ENCODE peak calls at places on chromosomes 3 and 15, in seven cellular contexts. One of them, this sample, is unnamed. For H3K36me3, the result is how much of the 10 kb centered on the place peaks cover.

GRCh38 chr3:142046320-142047020 is 102.9 kb downstream of the TFDP2 start:
- DNase-seq in transverse colon: no peak
- DNase-seq in adrenal gland: no peak
- DNase-seq in tibial artery: no peak
- DNase-seq in CD8-positive, alpha-beta T cell: no peak
- DNase-seq in heart right ventricle: no peak
- DNase-seq in psoas muscle: no peak
- DNase-seq in this sample: no peak

GRCh38 chr3:134361162-134361831 is 12.9 kb downstream of the AMOTL2 start:
- DNase-seq in transverse colon: peak
- DNase-seq in adrenal gland: no peak
- DNase-seq in tibial artery: peak
- DNase-seq in CD8-positive, alpha-beta T cell: no peak
- DNase-seq in heart right ventricle: peak
- DNase-seq in psoas muscle: peak
- DNase-seq in this sample: no peak

GRCh38 chr3:171269557-171269956 is 190.6 kb downstream of the TNIK start:
- DNase-seq in transverse colon: no peak
- DNase-seq in adrenal gland: no peak
- DNase-seq in tibial artery: no peak
- DNase-seq in CD8-positive, alpha-beta T cell: no peak
- DNase-seq in heart right ventricle: no peak
- DNase-seq in psoas muscle: no peak
- DNase-seq in this sample: no peak

GRCh38 chr3:61561374-61562041 is at the start of gene PTPRG:
- DNase-seq in transverse colon: peak
- DNase-seq in adrenal gland: peak
- DNase-seq in tibial artery: peak
- DNase-seq in CD8-positive, alpha-beta T cell: no peak
- DNase-seq in heart right ventricle: peak
- DNase-seq in psoas muscle: peak
- DNase-seq in this sample: peak

GRCh38 chr3:52532517-52532837 is 1.2 kb downstream of the NT5DC2 start:
- DNase-seq in transverse colon: peak
- DNase-seq in adrenal gland: peak
- DNase-seq in tibial artery: peak
- DNase-seq in CD8-positive, alpha-beta T cell: peak
- DNase-seq in heart right ventricle: no peak
- DNase-seq in psoas muscle: peak
- DNase-seq in this sample: no peak

GRCh38 chr15:43920815-43921214 is 94.0 kb downstream of the WDR76 start:
- DNase-seq in transverse colon: no peak
- DNase-seq in adrenal gland: no peak
- DNase-seq in tibial artery: no peak
- DNase-seq in CD8-positive, alpha-beta T cell: no peak
- DNase-seq in heart right ventricle: no peak
- DNase-seq in psoas muscle: no peak
- DNase-seq in this sample: no peak

GRCh38 chr15:52233405-52233804 is 42.2 kb upstream of the GNB5 start:
- DNase-seq in transverse colon: no peak
- DNase-seq in adrenal gland: no peak
- DNase-seq in tibial artery: no peak
- DNase-seq in CD8-positive, alpha-beta T cell: no peak
- DNase-seq in heart right ventricle: no peak
- DNase-seq in psoas muscle: no peak
- DNase-seq in this sample: no peak

GRCh38 chr3:95333826-95334225 is 1271.0 kb downstream of the NSUN3 start:
- DNase-seq in transverse colon: no peak
- DNase-seq in adrenal gland: no peak
- DNase-seq in tibial artery: no peak
- DNase-seq in CD8-positive, alpha-beta T cell: no peak
- DNase-seq in heart right ventricle: no peak
- DNase-seq in psoas muscle: no peak
- DNase-seq in this sample: no peak

GRCh38 chr3:138009476-138010272 is at the start of gene CLDN18:
- DNase-seq in transverse colon: no peak
- DNase-seq in adrenal gland: no peak
- DNase-seq in tibial artery: no peak
- DNase-seq in CD8-positive, alpha-beta T cell: no peak
- DNase-seq in heart right ventricle: no peak
- DNase-seq in psoas muscle: no peak
- DNase-seq in this sample: no peak

GRCh38 chr3:165466856-165467255 is 270.7 kb upstream of the SLITRK3 start:
- DNase-seq in transverse colon: no peak
- DNase-seq in adrenal gland: no peak
- DNase-seq in tibial artery: no peak
- DNase-seq in CD8-positive, alpha-beta T cell: no peak
- DNase-seq in heart right ventricle: no peak
- DNase-seq in psoas muscle: no peak
- DNase-seq in this sample: no peak

GRCh38 chr3:56131976-56132590 is 336.2 kb downstream of the ERC2 start:
- DNase-seq in transverse colon: no peak
- DNase-seq in adrenal gland: peak
- DNase-seq in tibial artery: peak
- DNase-seq in CD8-positive, alpha-beta T cell: no peak
- DNase-seq in heart right ventricle: no peak
- DNase-seq in psoas muscle: no peak
- DNase-seq in this sample: no peak

GRCh38 chr3:59127071-59127470 is 77.2 kb upstream of the CFAP20DC start:
- DNase-seq in transverse colon: no peak
- DNase-seq in adrenal gland: no peak
- DNase-seq in tibial artery: no peak
- DNase-seq in CD8-positive, alpha-beta T cell: no peak
- DNase-seq in heart right ventricle: no peak
- DNase-seq in psoas muscle: no peak
- DNase-seq in this sample: no peak

GRCh38 chr15:78638658-78639314 is 2.2 kb downstream of the CHRNB4 start:
- DNase-seq in transverse colon: peak
- DNase-seq in adrenal gland: peak
- DNase-seq in tibial artery: no peak
- DNase-seq in CD8-positive, alpha-beta T cell: no peak
- DNase-seq in heart right ventricle: no peak
- DNase-seq in psoas muscle: no peak
- DNase-seq in this sample: no peak

GRCh38 chr3:129629011-129629410 is 22.5 kb upstream of the PLXND1 start:
- DNase-seq in transverse colon: no peak
- DNase-seq in adrenal gland: no peak
- DNase-seq in tibial artery: peak
- DNase-seq in CD8-positive, alpha-beta T cell: no peak
- DNase-seq in heart right ventricle: no peak
- DNase-seq in psoas muscle: no peak
- DNase-seq in this sample: no peak

GRCh38 chr3:136251511-136251910 is 1.4 kb downstream of the PCCB start:
- DNase-seq in transverse colon: no peak
- DNase-seq in adrenal gland: no peak
- DNase-seq in tibial artery: no peak
- DNase-seq in CD8-positive, alpha-beta T cell: no peak
- DNase-seq in heart right ventricle: no peak
- DNase-seq in psoas muscle: no peak
- DNase-seq in this sample: no peak

GRCh38 chr3:140128217-140129137 is 193.5 kb downstream of the CLSTN2 start:
- DNase-seq in transverse colon: peak
- DNase-seq in adrenal gland: peak
- DNase-seq in tibial artery: no peak
- DNase-seq in CD8-positive, alpha-beta T cell: no peak
- DNase-seq in heart right ventricle: peak
- DNase-seq in psoas muscle: peak
- DNase-seq in this sample: no peak

GRCh38 chr3:185216587-185216918 is 37.3 kb downstream of the EHHADH start:
- DNase-seq in transverse colon: no peak
- DNase-seq in adrenal gland: peak
- DNase-seq in tibial artery: no peak
- DNase-seq in CD8-positive, alpha-beta T cell: no peak
- DNase-seq in heart right ventricle: no peak
- DNase-seq in psoas muscle: no peak
- DNase-seq in this sample: no peak

GRCh38 chr3:158936530-158937113 is 134.8 kb downstream of the MFSD1 start:
- DNase-seq in transverse colon: no peak
- DNase-seq in adrenal gland: no peak
- DNase-seq in tibial artery: no peak
- DNase-seq in CD8-positive, alpha-beta T cell: no peak
- DNase-seq in heart right ventricle: no peak
- DNase-seq in psoas muscle: no peak
- DNase-seq in this sample: no peak

GRCh38 chr3:24157106-24157505 is 212.0 kb downstream of the NR1D2 start:
- DNase-seq in transverse colon: no peak
- DNase-seq in adrenal gland: no peak
- DNase-seq in tibial artery: no peak
- DNase-seq in CD8-positive, alpha-beta T cell: no peak
- DNase-seq in heart right ventricle: no peak
- DNase-seq in psoas muscle: no peak
- DNase-seq in this sample: no peak

GRCh38 chr15:29476503-29477080 is 207.0 kb upstream of the NSMCE3 start:
- DNase-seq in transverse colon: no peak
- DNase-seq in adrenal gland: no peak
- DNase-seq in tibial artery: no peak
- DNase-seq in CD8-positive, alpha-beta T cell: no peak
- DNase-seq in heart right ventricle: no peak
- DNase-seq in psoas muscle: no peak
- DNase-seq in this sample: no peak

GRCh38 chr3:85342915-85343314 is 384.1 kb downstream of the CADM2 start:
- DNase-seq in transverse colon: no peak
- DNase-seq in adrenal gland: no peak
- DNase-seq in tibial artery: no peak
- DNase-seq in CD8-positive, alpha-beta T cell: no peak
- DNase-seq in heart right ventricle: no peak
- DNase-seq in psoas muscle: no peak
- DNase-seq in this sample: no peak

GRCh38 chr15:48560321-48561051 is 85.0 kb downstream of the FBN1 start:
- DNase-seq in transverse colon: no peak
- DNase-seq in adrenal gland: peak
- DNase-seq in tibial artery: no peak
- DNase-seq in CD8-positive, alpha-beta T cell: no peak
- DNase-seq in heart right ventricle: no peak
- DNase-seq in psoas muscle: peak
- DNase-seq in this sample: no peak

GRCh38 chr15:56074866-56075265 is 81.5 kb upstream of the NEDD4 start:
- DNase-seq in transverse colon: no peak
- DNase-seq in adrenal gland: no peak
- DNase-seq in tibial artery: no peak
- DNase-seq in CD8-positive, alpha-beta T cell: no peak
- DNase-seq in heart right ventricle: no peak
- DNase-seq in psoas muscle: no peak
- DNase-seq in this sample: no peak

GRCh38 chr15:29268706-29269484 is 727 bp downstream of the NSMCE3 start:
- DNase-seq in transverse colon: peak
- DNase-seq in adrenal gland: peak
- DNase-seq in tibial artery: peak
- DNase-seq in CD8-positive, alpha-beta T cell: no peak
- DNase-seq in heart right ventricle: peak
- DNase-seq in psoas muscle: peak
- DNase-seq in this sample: peak

GRCh38 chr15:51161491-51162260 is 67.0 kb upstream of the TNFAIP8L3 start:
- DNase-seq in transverse colon: no peak
- DNase-seq in adrenal gland: no peak
- DNase-seq in tibial artery: no peak
- DNase-seq in CD8-positive, alpha-beta T cell: no peak
- DNase-seq in heart right ventricle: no peak
- DNase-seq in psoas muscle: no peak
- DNase-seq in this sample: no peak

GRCh38 chr3:177724020-177724638 is 526.8 kb upstream of the TBL1XR1 start:
- DNase-seq in transverse colon: peak
- DNase-seq in adrenal gland: peak
- DNase-seq in tibial artery: peak
- DNase-seq in CD8-positive, alpha-beta T cell: no peak
- DNase-seq in heart right ventricle: peak
- DNase-seq in psoas muscle: peak
- DNase-seq in this sample: peak

GRCh38 chr3:182105875-182106274 is 394.1 kb downstream of the SOX2 start:
- DNase-seq in transverse colon: no peak
- DNase-seq in adrenal gland: no peak
- DNase-seq in tibial artery: no peak
- DNase-seq in CD8-positive, alpha-beta T cell: no peak
- DNase-seq in heart right ventricle: no peak
- DNase-seq in psoas muscle: no peak
- DNase-seq in this sample: no peak

GRCh38 chr3:16486951-16487480 is 26.5 kb downstream of the RFTN1 start:
- DNase-seq in transverse colon: no peak
- DNase-seq in adrenal gland: no peak
- DNase-seq in tibial artery: no peak
- DNase-seq in CD8-positive, alpha-beta T cell: no peak
- DNase-seq in heart right ventricle: no peak
- DNase-seq in psoas muscle: no peak
- DNase-seq in this sample: no peak
- H3K36me3 ChIP-seq in transverse colon: under half
- H3K36me3 ChIP-seq in adrenal gland: under half
- H3K36me3 ChIP-seq in tibial artery: under half
- H3K36me3 ChIP-seq in CD8-positive, alpha-beta T cell: under half
- H3K36me3 ChIP-seq in heart right ventricle: under half
- H3K36me3 ChIP-seq in psoas muscle: under half
- H3K36me3 ChIP-seq in this sample: under half

DNA sequence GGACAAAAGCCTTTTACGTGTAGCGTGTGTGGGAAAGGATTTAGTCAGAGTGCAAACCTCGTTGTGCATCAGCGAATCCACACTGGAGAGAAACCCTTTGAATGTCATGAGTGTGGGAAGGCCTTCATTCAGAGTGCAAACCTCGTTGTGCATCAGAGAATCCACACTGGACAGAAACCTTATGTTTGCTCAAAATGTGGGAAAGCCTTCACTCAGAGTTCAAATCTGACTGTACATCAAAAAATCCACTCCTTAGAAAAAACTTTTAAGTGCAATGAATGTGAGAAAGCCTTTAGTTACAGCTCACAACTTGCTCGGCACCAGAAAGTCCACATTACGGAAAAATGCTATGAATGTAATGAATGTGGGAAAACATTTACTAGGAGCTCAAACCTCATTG is 10.5 kb downstream of the ZNF35 start:
- DNase-seq in transverse colon: no peak
- DNase-seq in adrenal gland: no peak
- DNase-seq in tibial artery: no peak
- DNase-seq in CD8-positive, alpha-beta T cell: no peak
- DNase-seq in heart right ventricle: no peak
- DNase-seq in psoas muscle: no peak
- DNase-seq in this sample: no peak
- H3K36me3 ChIP-seq in transverse colon: half or more
- H3K36me3 ChIP-seq in adrenal gland: under half
- H3K36me3 ChIP-seq in tibial artery: half or more
- H3K36me3 ChIP-seq in CD8-positive, alpha-beta T cell: under half
- H3K36me3 ChIP-seq in heart right ventricle: half or more
- H3K36me3 ChIP-seq in psoas muscle: half or more
- H3K36me3 ChIP-seq in this sample: under half

GRCh38 chr3:8538904-8539303 is 37.3 kb downstream of the LMCD1 start:
- DNase-seq in transverse colon: no peak
- DNase-seq in adrenal gland: no peak
- DNase-seq in tibial artery: no peak
- DNase-seq in CD8-positive, alpha-beta T cell: no peak
- DNase-seq in heart right ventricle: no peak
- DNase-seq in psoas muscle: no peak
- DNase-seq in this sample: no peak
- H3K36me3 ChIP-seq in transverse colon: under half
- H3K36me3 ChIP-seq in adrenal gland: under half
- H3K36me3 ChIP-seq in tibial artery: half or more
- H3K36me3 ChIP-seq in CD8-positive, alpha-beta T cell: under half
- H3K36me3 ChIP-seq in heart right ventricle: half or more
- H3K36me3 ChIP-seq in psoas muscle: half or more
- H3K36me3 ChIP-seq in this sample: under half

DNA sequence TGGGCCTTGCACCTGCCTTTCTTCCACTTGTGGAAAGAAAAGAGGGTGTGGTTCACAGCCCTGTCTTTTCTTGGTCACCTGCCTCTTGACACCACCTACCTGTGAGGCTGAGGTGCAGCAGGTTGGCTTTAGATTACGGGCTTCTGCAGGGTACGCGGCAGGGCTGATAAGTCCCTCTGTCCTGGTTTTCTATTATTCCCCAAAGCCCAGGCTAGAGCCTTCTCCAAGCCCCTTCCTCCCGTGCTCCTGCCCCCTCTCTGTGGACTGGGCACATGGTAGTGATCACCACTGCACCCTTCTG is 44.8 kb upstream of the HACD2 start:
- DNase-seq in transverse colon: no peak
- DNase-seq in adrenal gland: no peak
- DNase-seq in tibial artery: no peak
- DNase-seq in CD8-positive, alpha-beta T cell: no peak
- DNase-seq in heart right ventricle: no peak
- DNase-seq in psoas muscle: no peak
- DNase-seq in this sample: no peak
- H3K36me3 ChIP-seq in transverse colon: under half
- H3K36me3 ChIP-seq in adrenal gland: under half
- H3K36me3 ChIP-seq in tibial artery: half or more
- H3K36me3 ChIP-seq in CD8-positive, alpha-beta T cell: under half
- H3K36me3 ChIP-seq in heart right ventricle: under half
- H3K36me3 ChIP-seq in psoas muscle: under half
- H3K36me3 ChIP-seq in this sample: under half